ENCODE peak calls at places on chromosome 6, in seven cellular contexts. D is PC-9, E is hepatocyte, H is heart left ventricle, U is neural progenitor cell, M is A549, T is prostate gland. A is an unnamed sample. For H3K4me1, the result is how much of the 10 kb centered on the place peaks cover.

GRCh38 chr6:42226251-42227143 is 8.8 kb upstream of the MRPS10 start:
- DNase-seq in D (peak), E (peak), H (no peak), U (no peak), M (peak), T (peak), A (peak)

GRCh38 chr6:105648276-105648675 is 245.4 kb upstream of the PREP start:
- DNase-seq in D (peak), E (no peak), H (no peak), U (peak), M (no peak), T (no peak), A (no peak)

GRCh38 chr6:41548098-41548840 is 2.1 kb downstream of the FOXP4 start:
- DNase-seq in D (no peak), E (peak), H (no peak), U (no peak), M (no peak), T (no peak), A (no peak)

GRCh38 chr6:135129139-135129867 is 51.8 kb upstream of the MYB start:
- DNase-seq in D (no peak), E (no peak), H (no peak), U (no peak), M (no peak), T (no peak), A (no peak)

GRCh38 chr6:123747515-123747914 is 56.1 kb upstream of the NKAIN2 start:
- DNase-seq in D (no peak), E (no peak), H (no peak), U (no peak), M (no peak), T (no peak), A (no peak)

GRCh38 chr6:137002505-137002904 is 42.3 kb downstream of the IL20RA start:
- DNase-seq in D (peak), E (no peak), H (no peak), U (no peak), M (no peak), T (no peak), A (no peak)

GRCh38 chr6:39200498-39201020 is 28.7 kb downstream of the KCNK5 start:
- DNase-seq in D (peak), E (no peak), H (no peak), U (no peak), M (no peak), T (no peak), A (no peak)

GRCh38 chr6:52594216-52594615 is 17.4 kb upstream of the TRAM2 start:
- DNase-seq in D (no peak), E (no peak), H (no peak), U (no peak), M (no peak), T (no peak), A (no peak)

GRCh38 chr6:5213851-5214507 is 46.8 kb downstream of the LYRM4 start:
- DNase-seq in D (no peak), E (no peak), H (peak), U (no peak), M (no peak), T (no peak), A (no peak)

GRCh38 chr6:52994789-52995078 is 350 bp downstream of the GSTA4 start:
- DNase-seq in D (no peak), E (peak), H (peak), U (no peak), M (no peak), T (peak), A (no peak)

GRCh38 chr6:111699123-111699522 is 93.4 kb upstream of the TRAF3IP2 start:
- DNase-seq in D (no peak), E (no peak), H (no peak), U (no peak), M (no peak), T (no peak), A (no peak)

GRCh38 chr6:117233146-117233545 is 32.2 kb upstream of the VGLL2 start:
- DNase-seq in D (no peak), E (no peak), H (no peak), U (no peak), M (no peak), T (no peak), A (no peak)

GRCh38 chr6:29016559-29017427 is 11.7 kb upstream of the ZNF311 start:
- DNase-seq in D (peak), E (peak), H (peak), U (peak), M (peak), T (peak), A (peak)

GRCh38 chr6:113122060-113122459 is 735.1 kb upstream of the MARCKS start:
- DNase-seq in D (peak), E (peak), H (peak), U (peak), M (peak), T (no peak), A (peak)

GRCh38 chr6:111573118-111573883 is 32.4 kb downstream of the TRAF3IP2 start:
- DNase-seq in D (no peak), E (peak), H (no peak), U (peak), M (no peak), T (peak), A (peak)

GRCh38 chr6:14144678-14145113 is 27.1 kb downstream of the CD83 start:
- DNase-seq in D (no peak), E (peak), H (peak), U (peak), M (peak), T (peak), A (peak)

GRCh38 chr6:30787954-30788353 is 43.6 kb upstream of the IER3 start:
- DNase-seq in D (no peak), E (no peak), H (no peak), U (no peak), M (no peak), T (no peak), A (no peak)

GRCh38 chr6:150567823-150568383 is 31.8 kb upstream of the PLEKHG1 start:
- DNase-seq in D (no peak), E (peak), H (no peak), U (no peak), M (no peak), T (no peak), A (no peak)

GRCh38 chr6:87944541-87944954 is 103.1 kb upstream of the SPACA1 start:
- DNase-seq in D (peak), E (peak), H (peak), U (peak), M (peak), T (peak), A (peak)

GRCh38 chr6:46677314-46677654 is 10.4 kb upstream of the TDRD6 start:
- DNase-seq in D (no peak), E (peak), H (no peak), U (peak), M (peak), T (no peak), A (no peak)

GRCh38 chr6:37239511-37239910 is 18.1 kb upstream of the TBC1D22B start:
- DNase-seq in D (no peak), E (no peak), H (no peak), U (no peak), M (no peak), T (no peak), A (no peak)
- H3K4me1 ChIP-seq in D (under half), E (under half), H (under half), U (under half), M (half or more), T (under half), A (half or more)

DNA sequence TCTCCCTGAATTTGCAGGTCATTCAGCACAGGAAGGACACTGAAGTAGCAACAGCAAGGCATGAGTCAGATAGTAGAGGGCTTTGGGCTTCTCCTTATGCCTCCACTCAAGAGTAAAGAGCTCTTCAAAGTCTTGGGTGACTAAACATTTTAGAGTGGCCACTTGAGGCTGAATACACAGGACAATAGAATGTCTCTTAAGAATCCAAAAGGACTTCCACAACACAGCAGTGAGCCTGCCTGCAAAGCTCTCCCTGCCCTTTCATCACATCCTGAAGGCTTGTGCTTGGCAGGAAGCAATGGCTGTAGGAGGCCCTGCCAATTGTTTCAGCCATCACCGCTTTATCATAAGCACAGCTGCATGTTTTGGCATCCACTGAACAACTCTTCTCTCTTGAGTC is 36.8 kb downstream of the FOXQ1 start:
- DNase-seq in D (no peak), E (no peak), H (peak), U (peak), M (no peak), T (no peak), A (no peak)
- TF ChIP-seq CTCF in D (no peak), E (no peak), H (no peak), U (no peak), M (no peak), T (no peak), A (no peak)

GRCh38 chr6:90370493-90370959 is 73.9 kb upstream of the BACH2 start:
- DNase-seq in D (no peak), E (peak), H (no peak), U (no peak), M (no peak), T (no peak), A (no peak)

GRCh38 chr6:90369024-90369519 is 72.4 kb upstream of the BACH2 start:
- DNase-seq in D (peak), E (peak), H (peak), U (peak), M (peak), T (peak), A (peak)

GRCh38 chr6:90368601-90369000 is 72.0 kb upstream of the BACH2 start:
- DNase-seq in D (no peak), E (no peak), H (no peak), U (no peak), M (no peak), T (no peak), A (no peak)

GRCh38 chr6:90368001-90368400 is 71.4 kb upstream of the BACH2 start:
- DNase-seq in D (no peak), E (no peak), H (no peak), U (no peak), M (no peak), T (no peak), A (no peak)

DNA sequence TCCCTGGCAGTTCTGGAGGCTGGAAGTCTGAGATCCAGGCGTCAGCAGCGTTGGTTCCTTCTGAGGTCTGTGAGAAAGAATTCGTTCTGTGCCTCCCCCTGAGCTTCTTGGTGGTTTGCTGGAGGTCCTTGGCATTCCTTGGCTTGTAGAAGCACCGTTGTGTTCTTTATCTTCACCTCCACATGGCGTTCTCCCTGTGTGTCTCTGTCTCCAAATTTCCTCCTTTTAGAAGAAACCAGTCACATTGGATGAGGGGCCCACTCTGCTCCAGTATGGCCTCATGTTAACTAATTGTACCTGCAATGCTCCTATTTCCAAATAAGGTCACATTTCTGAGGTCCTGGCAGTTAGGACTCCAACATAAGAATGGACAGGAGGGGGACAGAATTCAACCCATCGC is 73.0 kb upstream of the BACH2 start:
- DNase-seq in D (no peak), E (no peak), H (no peak), U (no peak), M (no peak), T (no peak), A (no peak)
- H3K27ac ChIP-seq in D (peak), E (peak), H (no peak), U (no peak), M (peak), T (peak), A (peak)

GRCh38 chr6:110345025-110345424 is 13.1 kb downstream of the METTL24 start:
- DNase-seq in D (no peak), E (no peak), H (no peak), U (no peak), M (no peak), T (no peak), A (no peak)
- H3K4me1 ChIP-seq in D (under half), E (under half), H (under half), U (under half), M (under half), T (under half), A (under half)